ENCODE peak calls at places on chromosomes 4 and X, in ten cellular contexts. One of them, this sample, is unnamed.

GRCh38 chr4:162959056-162959455 is 207.6 kb downstream of the NAF1 start:
- DNase-seq in ELR: peak
- DNase-seq in GM04504: no peak
- DNase-seq in foreskin fibroblast: no peak
- DNase-seq in head of caudate nucleus: no peak
- DNase-seq in ovary: no peak
- DNase-seq in activated naive CD8-positive, alpha-beta T cell treated with anti-CD3 and anti-CD28 coated beads, Interleukin-2, amount 50 U/mL, for 16 hours: no peak
- DNase-seq in thoracic aorta: no peak
- DNase-seq in glomerular endothelial cell: no peak
- DNase-seq in M059J: peak
- DNase-seq in this sample: no peak

GRCh38 chr4:145234086-145234694 is 53.8 kb upstream of the OTUD4 start:
- DNase-seq in thoracic aorta: no peak
- DNase-seq in glomerular endothelial cell: peak
- DNase-seq in M059J: peak
- DNase-seq in GM04504: peak
- DNase-seq in ELR: peak
- DNase-seq in foreskin fibroblast: peak
- DNase-seq in activated naive CD8-positive, alpha-beta T cell treated with anti-CD3 and anti-CD28 coated beads, Interleukin-2, amount 50 U/mL, for 16 hours: peak
- DNase-seq in ovary: no peak
- DNase-seq in head of caudate nucleus: peak
- DNase-seq in this sample: peak

GRCh38 chr4:128812360-128812958 is 3.0 kb downstream of the JADE1 start:
- DNase-seq in GM04504: peak
- DNase-seq in ovary: no peak
- DNase-seq in ELR: peak
- DNase-seq in foreskin fibroblast: peak
- DNase-seq in M059J: peak
- DNase-seq in activated naive CD8-positive, alpha-beta T cell treated with anti-CD3 and anti-CD28 coated beads, Interleukin-2, amount 50 U/mL, for 16 hours: no peak
- DNase-seq in glomerular endothelial cell: no peak
- DNase-seq in thoracic aorta: peak
- DNase-seq in head of caudate nucleus: peak
- DNase-seq in this sample: peak

GRCh38 chrX:20059467-20060128 is 57.1 kb downstream of the MAP7D2 start:
- DNase-seq in M059J: peak
- DNase-seq in GM04504: no peak
- DNase-seq in glomerular endothelial cell: no peak
- DNase-seq in head of caudate nucleus: no peak
- DNase-seq in ELR: peak
- DNase-seq in activated naive CD8-positive, alpha-beta T cell treated with anti-CD3 and anti-CD28 coated beads, Interleukin-2, amount 50 U/mL, for 16 hours: no peak
- DNase-seq in foreskin fibroblast: no peak
- DNase-seq in thoracic aorta: no peak
- DNase-seq in ovary: no peak
- DNase-seq in this sample: no peak

GRCh38 chr4:37680089-37680488 is 6.1 kb downstream of the RELL1 start:
- DNase-seq in head of caudate nucleus: no peak
- DNase-seq in activated naive CD8-positive, alpha-beta T cell treated with anti-CD3 and anti-CD28 coated beads, Interleukin-2, amount 50 U/mL, for 16 hours: no peak
- DNase-seq in thoracic aorta: no peak
- DNase-seq in ELR: no peak
- DNase-seq in GM04504: no peak
- DNase-seq in glomerular endothelial cell: no peak
- DNase-seq in foreskin fibroblast: no peak
- DNase-seq in M059J: no peak
- DNase-seq in ovary: no peak
- DNase-seq in this sample: no peak

GRCh38 chr4:160423879-160424451 is 1321.1 kb downstream of the RAPGEF2 start:
- DNase-seq in M059J: peak
- DNase-seq in head of caudate nucleus: peak
- DNase-seq in foreskin fibroblast: no peak
- DNase-seq in glomerular endothelial cell: no peak
- DNase-seq in GM04504: no peak
- DNase-seq in activated naive CD8-positive, alpha-beta T cell treated with anti-CD3 and anti-CD28 coated beads, Interleukin-2, amount 50 U/mL, for 16 hours: no peak
- DNase-seq in ELR: peak
- DNase-seq in ovary: no peak
- DNase-seq in thoracic aorta: no peak
- DNase-seq in this sample: no peak

GRCh38 chr4:40189997-40190396 is 6.8 kb upstream of the RHOH start:
- DNase-seq in ovary: peak
- DNase-seq in glomerular endothelial cell: no peak
- DNase-seq in M059J: no peak
- DNase-seq in foreskin fibroblast: no peak
- DNase-seq in GM04504: no peak
- DNase-seq in activated naive CD8-positive, alpha-beta T cell treated with anti-CD3 and anti-CD28 coated beads, Interleukin-2, amount 50 U/mL, for 16 hours: no peak
- DNase-seq in ELR: no peak
- DNase-seq in head of caudate nucleus: no peak
- DNase-seq in thoracic aorta: no peak
- DNase-seq in this sample: no peak

GRCh38 chr4:183329954-183330742 is 7.9 kb upstream of the CLDN24 start:
- DNase-seq in head of caudate nucleus: no peak
- DNase-seq in GM04504: no peak
- DNase-seq in activated naive CD8-positive, alpha-beta T cell treated with anti-CD3 and anti-CD28 coated beads, Interleukin-2, amount 50 U/mL, for 16 hours: no peak
- DNase-seq in foreskin fibroblast: no peak
- DNase-seq in M059J: no peak
- DNase-seq in glomerular endothelial cell: no peak
- DNase-seq in ovary: no peak
- DNase-seq in ELR: no peak
- DNase-seq in thoracic aorta: no peak
- DNase-seq in this sample: no peak

This sample was measured in pons.